ENCODE peak calls at places on chromosome 17, in seven cellular contexts. Q is BE2C, E is tibial nerve, P is ascending aorta, K is heart right ventricle, G is HCT116, M is A549. A is an unnamed sample.
A peak's percentile ranks its signal among the peaks of the same experiment; 100 is the strongest.

GRCh38 chr17:64063766-64064224 is 43.4 kb upstream of the ICAM2 start:
- DNase-seq in K (peak; percentile 62), Q (peak; percentile 65), E (no peak), M (peak; percentile 53), G (no peak), P (no peak), A (no peak)

GRCh38 chr17:40480501-40481003 is 20.9 kb downstream of the TNS4 start:
- DNase-seq in M (peak; percentile 59), K (peak; percentile 37), G (no peak), P (no peak), Q (no peak), E (no peak), A (no peak)

GRCh38 chr17:10062757-10063385 is 135.5 kb downstream of the GAS7 start:
- DNase-seq in G (no peak), Q (no peak), K (no peak), M (no peak), E (no peak), P (no peak), A (no peak)

GRCh38 chr17:15900871-15901270 is 44.1 kb upstream of the ADORA2B start:
- DNase-seq in K (no peak), E (no peak), M (no peak), Q (no peak), G (no peak), P (no peak), A (no peak)

GRCh38 chr17:38418693-38419507 is 9.4 kb upstream of the ARHGAP23 start:
- DNase-seq in G (no peak), K (no peak), P (no peak), E (no peak), Q (peak; percentile 45), M (no peak), A (no peak)

GRCh38 chr17:19470529-19471261 is 59.7 kb downstream of the RNF112 start:
- DNase-seq in E (peak; percentile 67), Q (no peak), P (no peak), G (no peak), M (no peak), K (peak; percentile 68), A (peak; percentile 82)

GRCh38 chr17:42720996-42721583 is 23.8 kb downstream of the EZH1 start:
- DNase-seq in M (peak; percentile 80), K (no peak), E (no peak), G (peak; percentile 46), P (no peak), Q (peak; percentile 61), A (no peak)

GRCh38 chr17:45722161-45722560 is 62.0 kb upstream of the CRHR1 start:
- DNase-seq in E (no peak), K (no peak), Q (peak; percentile 57), P (no peak), M (peak; percentile 85), G (peak; percentile 16), A (no peak)

GRCh38 chr17:35065880-35066279 is 2.4 kb upstream of the RFFL start:
- DNase-seq in M (no peak), K (no peak), G (no peak), E (no peak), Q (no peak), P (no peak), A (no peak)

GRCh38 chr17:41615454-41615853 is 2.9 kb upstream of the KRT16 start:
- DNase-seq in Q (no peak), E (no peak), M (no peak), G (peak; percentile 32), P (no peak), K (no peak), A (no peak)

GRCh38 chr17:17141860-17142552 is 64.1 kb downstream of the PLD6 start:
- DNase-seq in G (no peak), P (no peak), Q (peak; percentile 45), M (peak; percentile 85), E (no peak), K (no peak), A (no peak)

GRCh38 chr17:49570540-49571242 is 5.0 kb upstream of the NXPH3 start:
- DNase-seq in G (no peak), Q (no peak), E (no peak), P (no peak), M (no peak), K (no peak), A (no peak)

DNA sequence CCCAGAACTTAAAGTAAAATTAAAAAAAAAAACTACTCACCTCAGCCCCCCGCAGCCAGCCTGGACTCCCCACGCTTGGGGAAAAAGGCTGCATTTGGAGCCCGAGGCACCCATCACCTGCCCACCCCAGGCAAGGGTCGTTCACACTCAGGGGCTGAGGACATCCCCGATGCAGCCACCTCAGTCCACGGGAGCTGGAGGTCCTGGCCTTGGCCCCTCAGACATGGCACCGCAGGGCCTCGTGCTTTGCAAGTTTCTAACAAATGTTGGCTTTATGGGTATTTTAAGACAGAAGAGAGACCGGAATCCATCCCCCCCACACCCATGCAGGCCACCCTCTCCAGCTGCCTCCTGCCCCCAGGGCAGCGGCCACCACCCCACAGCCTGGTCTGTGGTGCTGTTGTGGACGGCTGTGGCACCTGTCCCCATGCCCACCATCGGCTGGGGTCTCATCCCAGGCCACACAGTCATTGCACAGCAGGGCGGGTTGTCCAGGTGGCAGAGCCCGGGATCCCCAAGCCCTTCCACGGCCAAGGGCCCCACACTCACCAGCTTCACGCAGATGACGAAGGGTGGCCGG is 116.4 kb upstream of the ZNF750 start:
- DNase-seq in E (no peak), Q (no peak), G (no peak), K (no peak), M (no peak), P (no peak), A (no peak)
- H3K9me3 ChIP-seq in E (no peaks in the 10 kb centered on the region), Q (peaks cover 6% of the 10 kb centered on the region), G (no peaks in the 10 kb centered on the region), K (peaks cover 48% of the 10 kb centered on the region), M (peaks cover 40% of the 10 kb centered on the region), P (peaks cover 9% of the 10 kb centered on the region), A (no peaks in the 10 kb centered on the region)

GRCh38 chr17:82949361-82949760 is 109.5 kb upstream of the ZNF750 start:
- DNase-seq in Q (no peak), P (no peak), G (no peak), E (no peak), M (no peak), K (no peak), A (no peak)
- H3K9me3 ChIP-seq in Q (peaks cover 16% of the 10 kb centered on the region), P (peaks cover 29% of the 10 kb centered on the region), G (peaks cover 16% of the 10 kb centered on the region), E (no peaks in the 10 kb centered on the region), M (peaks cover 95% of the 10 kb centered on the region), K (peaks cover 86% of the 10 kb centered on the region), A (no peaks in the 10 kb centered on the region)

DNA sequence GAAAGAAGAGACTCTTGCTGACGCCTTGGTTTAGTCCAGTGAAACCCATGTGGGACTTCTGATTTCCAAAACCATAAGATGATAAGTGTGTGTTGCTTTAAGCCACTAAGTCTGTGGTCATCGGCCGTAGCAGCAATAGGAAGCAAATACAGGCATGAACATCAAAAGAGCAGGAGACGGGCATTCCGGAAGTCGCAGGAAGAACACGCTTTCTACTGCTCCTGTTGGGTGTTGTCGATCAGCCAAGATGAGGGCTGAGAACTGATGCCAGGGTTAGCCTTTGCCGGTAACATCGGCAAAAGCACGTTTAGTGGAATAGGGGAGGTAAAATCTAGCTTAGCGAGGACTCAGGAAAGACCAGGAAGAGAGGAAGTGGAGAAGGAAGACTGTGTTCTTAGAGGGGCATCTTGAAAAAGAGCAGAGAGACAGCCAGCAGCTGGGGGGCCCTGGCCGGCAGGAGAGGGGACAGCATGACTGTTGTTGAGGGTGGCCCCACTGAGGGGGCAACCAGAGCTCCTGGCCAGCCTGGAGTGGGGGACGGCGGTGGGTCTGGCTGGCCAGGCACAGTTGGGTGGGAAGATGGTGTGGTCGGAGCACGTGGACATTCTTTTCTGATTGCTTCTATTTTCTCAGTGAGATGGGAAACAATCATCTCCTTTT is 109.7 kb downstream of the METRNL start:
- DNase-seq in K (no peak), M (no peak), G (no peak), P (no peak), E (no peak), Q (no peak), A (peak; percentile 1)
- H3K9me3 ChIP-seq in K (peaks cover 10% of the 10 kb centered on the region), M (peaks cover 3% of the 10 kb centered on the region), G (peaks cover 1% of the 10 kb centered on the region), P (no peaks in the 10 kb centered on the region), E (no peaks in the 10 kb centered on the region), Q (no peaks in the 10 kb centered on the region), A (peaks cover 8% of the 10 kb centered on the region)

DNA sequence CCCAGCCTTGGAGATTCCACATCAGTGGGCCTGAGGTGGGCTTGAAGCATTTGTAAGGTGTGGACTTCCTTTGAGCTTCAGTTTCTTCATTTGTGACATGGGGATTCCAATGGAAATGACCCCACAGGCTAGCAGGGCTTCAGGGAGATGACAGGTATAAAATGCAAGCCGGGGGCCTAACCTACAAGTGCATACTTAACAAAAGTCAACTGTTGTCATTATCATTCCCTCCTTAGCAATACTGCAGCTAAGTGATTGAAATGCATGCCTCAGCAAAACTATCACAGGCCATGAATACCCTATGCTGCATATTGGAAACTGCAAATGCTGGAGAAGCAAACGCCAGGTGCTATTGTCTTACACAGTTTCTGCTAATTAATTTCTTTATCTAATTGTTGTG is 19.8 kb downstream of the CCL4 start:
- DNase-seq in M (no peak), E (no peak), Q (no peak), P (no peak), K (no peak), G (no peak), A (no peak)
- H3K9me3 ChIP-seq in M (peaks cover 6% of the 10 kb centered on the region), E (no peaks in the 10 kb centered on the region), Q (no peaks in the 10 kb centered on the region), P (no peaks in the 10 kb centered on the region), K (peaks cover 26% of the 10 kb centered on the region), G (peaks cover 17% of the 10 kb centered on the region), A (no peaks in the 10 kb centered on the region)

GRCh38 chr17:74542727-74543383 is 3.1 kb downstream of the CD300C start:
- DNase-seq in Q (no peak), M (no peak), G (no peak), E (no peak), K (no peak), P (no peak), A (no peak)
- H3K9me3 ChIP-seq in Q (no peaks in the 10 kb centered on the region), M (no peaks in the 10 kb centered on the region), G (no peaks in the 10 kb centered on the region), E (no peaks in the 10 kb centered on the region), K (no peaks in the 10 kb centered on the region), P (no peaks in the 10 kb centered on the region), A (no peaks in the 10 kb centered on the region)

GRCh38 chr17:73851921-73852320 is 207.7 kb upstream of the SDK2 start:
- DNase-seq in Q (no peak), G (no peak), K (no peak), M (no peak), E (no peak), P (no peak), A (no peak)

GRCh38 chr17:73856585-73856984 is 212.3 kb upstream of the SDK2 start:
- DNase-seq in G (no peak), P (no peak), Q (no peak), M (no peak), E (no peak), K (no peak), A (no peak)

GRCh38 chr17:73861543-73861942 is 217.3 kb upstream of the SDK2 start:
- DNase-seq in P (no peak), K (no peak), G (no peak), E (no peak), Q (no peak), M (no peak), A (no peak)

GRCh38 chr17:73850426-73850825 is 206.2 kb upstream of the SDK2 start:
- DNase-seq in E (no peak), K (no peak), P (no peak), Q (no peak), G (no peak), M (no peak), A (no peak)

GRCh38 chr17:73855933-73856332 is 211.7 kb upstream of the SDK2 start:
- DNase-seq in K (no peak), P (no peak), M (no peak), E (no peak), Q (no peak), G (no peak), A (no peak)
- H3K9me3 ChIP-seq in K (peaks cover 10% of the 10 kb centered on the region), P (no peaks in the 10 kb centered on the region), M (peaks cover 5% of the 10 kb centered on the region), E (peaks cover 2% of the 10 kb centered on the region), Q (no peaks in the 10 kb centered on the region), G (no peaks in the 10 kb centered on the region), A (no peaks in the 10 kb centered on the region)

A was measured in gastrocnemius medialis.